ENCODE peak calls at places on chromosomes 5 and 9, in eight cellular contexts. G, Z, Y, C, R, N, I and A are unnamed samples.

GRCh38 chr5:68464424-68464823 is 248.9 kb downstream of the PIK3R1 start:
- DNase-seq in G (no peak), Z (peak), Y (no peak), C (peak), R (no peak), N (no peak), I (no peak), A (peak)

GRCh38 chr9:94767331-94768099 is 41.0 kb downstream of the AOPEP start:
- DNase-seq in G (no peak), Z (peak), Y (no peak), C (no peak), R (no peak), N (no peak), I (no peak), A (no peak)

GRCh38 chr9:132411091-132411508 is 1.1 kb downstream of the CFAP77 start:
- DNase-seq in G (peak), Z (peak), Y (peak), C (peak), R (peak), N (no peak), I (peak), A (peak)

GRCh38 chr5:154038241-154038603 is 488 bp downstream of the FAM114A2 start:
- DNase-seq in G (peak), Z (peak), Y (peak), C (peak), R (no peak), N (no peak), I (peak), A (peak)

GRCh38 chr9:33254211-33254610 is 10.3 kb downstream of the BAG1 start:
- DNase-seq in G (no peak), Z (no peak), Y (no peak), C (no peak), R (no peak), N (no peak), I (no peak), A (no peak)

GRCh38 chr5:14228219-14228618 is 85.1 kb downstream of the TRIO start:
- DNase-seq in G (no peak), Z (no peak), Y (no peak), C (no peak), R (no peak), N (no peak), I (no peak), A (peak)

GRCh38 chr5:127440831-127441230 is 76.6 kb upstream of the PRRC1 start:
- DNase-seq in G (no peak), Z (peak), Y (no peak), C (no peak), R (no peak), N (peak), I (no peak), A (no peak)

GRCh38 chr5:7754997-7755596 is 95.8 kb downstream of the CFAP90 start:
- DNase-seq in G (peak), Z (peak), Y (peak), C (peak), R (peak), N (no peak), I (peak), A (peak)

GRCh38 chr9:16243798-16244197 is 626.7 kb downstream of the BNC2 start:
- DNase-seq in G (peak), Z (no peak), Y (no peak), C (no peak), R (no peak), N (no peak), I (no peak), A (no peak)

GRCh38 chr5:135565256-135565655 is 13.5 kb downstream of the CXCL14 start:
- DNase-seq in G (no peak), Z (no peak), Y (no peak), C (no peak), R (no peak), N (no peak), I (no peak), A (no peak)

GRCh38 chr9:85729882-85730281 is 11.9 kb downstream of the AGTPBP1 start:
- DNase-seq in G (no peak), Z (no peak), Y (no peak), C (peak), R (no peak), N (no peak), I (no peak), A (no peak)